ENCODE peak calls at places on chromosomes 5 and 9, in ten cellular contexts. I is breast epithelium, Y is chondrocyte, S is astrocyte of the spinal cord, Q is endothelial cell, D is prostate gland, H is tibial nerve, W is left ventricle myocardium inferior, F is neural progenitor cell, M is MM.1S. O is an unnamed sample.

GRCh38 chr5:30768061-30768460 is 425.4 kb upstream of the CDH6 start:
- DNase-seq in I (no peak), Y (no peak), S (no peak), Q (no peak), D (no peak), H (no peak), W (no peak), F (no peak), M (no peak), O (no peak)

GRCh38 chr9:935348-935965 is 41.0 kb upstream of the DMRT3 start:
- DNase-seq in I (no peak), Y (no peak), S (no peak), Q (no peak), D (no peak), H (no peak), W (no peak), F (no peak), M (no peak), O (no peak)

GRCh38 chr9:137030006-137030405 is 1.9 kb downstream of the FUT7 start:
- DNase-seq in I (no peak), Y (no peak), S (no peak), Q (no peak), D (no peak), H (no peak), W (no peak), F (no peak), M (no peak), O (no peak)

GRCh38 chr5:132090107-132090506 is 16.5 kb downstream of the CSF2 start:
- DNase-seq in I (no peak), Y (no peak), S (peak), Q (no peak), D (no peak), H (no peak), W (no peak), F (no peak), M (peak), O (no peak)

GRCh38 chr9:83011611-83012010 is 51.3 kb downstream of the RASEF start:
- DNase-seq in I (no peak), Y (no peak), S (peak), Q (no peak), D (no peak), H (no peak), W (no peak), F (no peak), M (no peak), O (no peak)

GRCh38 chr5:144202072-144202471 is 31.4 kb downstream of the KCTD16 start:
- DNase-seq in I (no peak), Y (no peak), S (peak), Q (no peak), D (peak), H (no peak), W (no peak), F (no peak), M (no peak), O (no peak)

GRCh38 chr5:163094492-163095180 is 342.8 kb upstream of the CCNG1 start:
- DNase-seq in I (no peak), Y (no peak), S (no peak), Q (no peak), D (no peak), H (no peak), W (no peak), F (no peak), M (peak), O (no peak)

GRCh38 chr5:149563461-149563860 is 12.2 kb upstream of the CSNK1A1 start:
- DNase-seq in I (no peak), Y (no peak), S (no peak), Q (no peak), D (no peak), H (no peak), W (no peak), F (no peak), M (peak), O (no peak)

GRCh38 chr9:71793386-71794105 is 25.2 kb upstream of the CEMIP2 start:
- DNase-seq in I (no peak), Y (no peak), S (peak), Q (peak), D (no peak), H (no peak), W (no peak), F (peak), M (no peak), O (no peak)

GRCh38 chr9:127767909-127768331 is 10.5 kb downstream of the SH2D3C start:
- DNase-seq in I (no peak), Y (no peak), S (peak), Q (peak), D (no peak), H (no peak), W (no peak), F (no peak), M (no peak), O (no peak)

GRCh38 chr9:134323741-134324358 is 2.4 kb upstream of the RXRA start:
- DNase-seq in I (peak), Y (no peak), S (no peak), Q (no peak), D (no peak), H (no peak), W (peak), F (no peak), M (no peak), O (no peak)

GRCh38 chr5:95617057-95617456 is 2.8 kb upstream of the GPR150 start:
- DNase-seq in I (peak), Y (no peak), S (peak), Q (no peak), D (no peak), H (no peak), W (no peak), F (no peak), M (no peak), O (no peak)

GRCh38 chr5:142215915-142216681 is 107.5 kb downstream of the NDFIP1 start:
- DNase-seq in I (peak), Y (no peak), S (peak), Q (no peak), D (peak), H (peak), W (peak), F (no peak), M (no peak), O (no peak)

GRCh38 chr5:110590187-110590586 is 136.3 kb downstream of the TMEM232 start:
- DNase-seq in I (no peak), Y (no peak), S (peak), Q (no peak), D (no peak), H (no peak), W (no peak), F (peak), M (peak), O (no peak)

GRCh38 chr9:89863837-89864236 is 259.0 kb downstream of the GADD45G start:
- DNase-seq in I (no peak), Y (peak), S (no peak), Q (no peak), D (no peak), H (no peak), W (no peak), F (no peak), M (no peak), O (no peak)

GRCh38 chr5:111583761-111584203 is 71.4 kb upstream of the STARD4 start:
- DNase-seq in I (no peak), Y (no peak), S (no peak), Q (no peak), D (no peak), H (no peak), W (no peak), F (no peak), M (no peak), O (no peak)

GRCh38 chr9:130237763-130238524 is 27.6 kb upstream of the HMCN2 start:
- DNase-seq in I (no peak), Y (peak), S (no peak), Q (no peak), D (no peak), H (no peak), W (no peak), F (no peak), M (no peak), O (no peak)

GRCh38 chr5:21776466-21776865 is 1076.7 kb downstream of the CDH12 start:
- DNase-seq in I (no peak), Y (no peak), S (no peak), Q (no peak), D (no peak), H (no peak), W (no peak), F (no peak), M (no peak), O (no peak)

GRCh38 chr5:174185506-174185905 is 140.0 kb downstream of the NSG2 start:
- DNase-seq in I (no peak), Y (no peak), S (no peak), Q (no peak), D (no peak), H (no peak), W (no peak), F (no peak), M (no peak), O (no peak)

GRCh38 chr9:18447131-18447530 is 26.8 kb upstream of the ADAMTSL1 start:
- DNase-seq in I (peak), Y (no peak), S (peak), Q (no peak), D (peak), H (peak), W (no peak), F (no peak), M (no peak), O (no peak)

GRCh38 chr5:164256351-164256750 is 750.9 kb downstream of the MAT2B start:
- DNase-seq in I (no peak), Y (no peak), S (no peak), Q (no peak), D (no peak), H (no peak), W (no peak), F (no peak), M (no peak), O (no peak)

GRCh38 chr5:171927345-171927941 is 79.0 kb downstream of the FBXW11 start:
- DNase-seq in I (no peak), Y (no peak), S (peak), Q (no peak), D (no peak), H (no peak), W (no peak), F (no peak), M (no peak), O (no peak)

GRCh38 chr9:90925581-90926257 is 124.1 kb downstream of the SYK start:
- DNase-seq in I (no peak), Y (no peak), S (peak), Q (no peak), D (no peak), H (no peak), W (no peak), F (no peak), M (no peak), O (no peak)

GRCh38 chr5:91059409-91059808 is 323.7 kb downstream of the ARRDC3 start:
- DNase-seq in I (no peak), Y (no peak), S (no peak), Q (no peak), D (no peak), H (no peak), W (no peak), F (no peak), M (peak), O (no peak)

GRCh38 chr5:107389130-107389553 is 281.6 kb downstream of the EFNA5 start:
- DNase-seq in I (no peak), Y (no peak), S (peak), Q (no peak), D (no peak), H (no peak), W (no peak), F (no peak), M (peak), O (no peak)

GRCh38 chr5:67896312-67896985 is 319.1 kb upstream of the PIK3R1 start:
- DNase-seq in I (no peak), Y (no peak), S (no peak), Q (no peak), D (no peak), H (no peak), W (no peak), F (no peak), M (no peak), O (no peak)

GRCh38 chr9:68762570-68762969 is 57.5 kb downstream of the PIP5K1B start:
- DNase-seq in I (no peak), Y (no peak), S (no peak), Q (no peak), D (no peak), H (no peak), W (no peak), F (no peak), M (no peak), O (no peak)

GRCh38 chr9:77276799-77277198 is 99.5 kb downstream of the VPS13A start:
- DNase-seq in I (no peak), Y (no peak), S (no peak), Q (no peak), D (no peak), H (no peak), W (no peak), F (no peak), M (no peak), O (no peak)

GRCh38 chr5:132680780-132681475 is 7.1 kb downstream of the IL4 start:
- DNase-seq in I (no peak), Y (no peak), S (no peak), Q (no peak), D (no peak), H (no peak), W (no peak), F (no peak), M (no peak), O (no peak)

GRCh38 chr9:81574399-81574798 is 114.9 kb downstream of the TLE1 start:
- DNase-seq in I (no peak), Y (no peak), S (peak), Q (no peak), D (no peak), H (no peak), W (no peak), F (no peak), M (no peak), O (no peak)

GRCh38 chr5:74386571-74387334 is 253.8 kb downstream of the ENC1 start:
- DNase-seq in I (no peak), Y (no peak), S (peak), Q (no peak), D (no peak), H (no peak), W (no peak), F (no peak), M (no peak), O (no peak)

GRCh38 chr9:95977366-95977765 is 101.9 kb downstream of the ERCC6L2 start:
- DNase-seq in I (no peak), Y (no peak), S (no peak), Q (no peak), D (no peak), H (no peak), W (no peak), F (no peak), M (no peak), O (no peak)

GRCh38 chr9:136977223-136978072 is at the start of gene PTGDS:
- DNase-seq in I (no peak), Y (no peak), S (peak), Q (no peak), D (no peak), H (peak), W (peak), F (peak), M (no peak), O (no peak)

GRCh38 chr5:115456539-115456938 is 88.0 kb downstream of the FEM1C start:
- DNase-seq in I (no peak), Y (no peak), S (no peak), Q (no peak), D (no peak), H (no peak), W (no peak), F (peak), M (no peak), O (no peak)

GRCh38 chr5:176334031-176334770 is 27.4 kb downstream of the KIAA1191 start:
- DNase-seq in I (no peak), Y (no peak), S (no peak), Q (no peak), D (no peak), H (no peak), W (no peak), F (no peak), M (no peak), O (no peak)

GRCh38 chr5:140219068-140219971 is 44.3 kb downstream of the CYSTM1 start:
- DNase-seq in I (no peak), Y (no peak), S (no peak), Q (no peak), D (no peak), H (no peak), W (no peak), F (no peak), M (no peak), O (no peak)

GRCh38 chr5:1494780-1495524 is 28.8 kb downstream of the LPCAT1 start:
- DNase-seq in I (no peak), Y (no peak), S (no peak), Q (no peak), D (no peak), H (no peak), W (no peak), F (no peak), M (no peak), O (no peak)

DNA sequence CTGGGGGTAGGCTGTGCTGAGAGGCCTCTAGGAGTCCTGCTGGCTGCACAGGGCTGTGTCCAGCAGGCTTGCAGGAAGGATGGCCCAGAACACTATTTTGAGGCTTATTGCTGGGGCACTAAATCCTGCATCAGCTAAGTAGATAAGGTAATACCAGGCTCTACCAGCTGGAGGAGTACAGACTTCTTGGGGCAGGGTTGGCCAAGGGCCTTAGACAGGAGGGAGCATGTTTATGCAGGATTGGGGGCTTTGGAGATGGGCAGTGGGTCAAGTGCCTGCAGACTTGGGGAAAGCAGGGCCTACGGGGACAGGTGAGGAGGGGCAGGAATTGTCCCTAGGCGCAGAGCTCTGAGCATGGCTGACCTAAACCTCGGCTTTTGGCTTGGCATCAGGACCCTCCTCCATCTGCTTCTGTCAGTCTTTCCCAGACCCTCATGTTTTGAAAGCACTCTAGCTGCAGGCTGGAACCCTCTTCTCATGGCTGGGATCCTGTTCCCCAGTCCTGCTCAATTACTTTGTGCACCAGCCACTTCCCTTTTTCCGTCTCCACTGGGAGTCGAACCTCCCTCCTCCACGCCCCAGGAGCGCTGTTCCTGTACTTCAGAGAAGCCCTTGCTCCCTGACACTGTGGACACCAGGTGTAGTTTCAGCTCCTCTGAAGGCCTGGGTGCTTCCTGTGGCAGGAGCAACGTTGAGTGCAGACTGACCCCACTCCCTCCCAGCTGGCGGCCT is 61.0 kb upstream of the SPTLC1 start:
- DNase-seq in I (no peak), Y (no peak), S (no peak), Q (no peak), D (no peak), H (no peak), W (no peak), F (peak), M (no peak), O (no peak)
- TF ChIP-seq CTCF in I (no peak), Y (peak), S (peak), Q (no peak), D (no peak), H (no peak), W (no peak), F (peak), M (no peak), O (peak)

GRCh38 chr5:96716716-96717115 is 54.5 kb downstream of the CAST start:
- DNase-seq in I (no peak), Y (no peak), S (no peak), Q (no peak), D (no peak), H (no peak), W (no peak), F (no peak), M (no peak), O (no peak)
- TF ChIP-seq CTCF in I (no peak), Y (no peak), S (no peak), Q (no peak), D (no peak), H (no peak), W (no peak), F (no peak), M (no peak), O (no peak)

GRCh38 chr5:13660072-13660471 is 284.4 kb downstream of the DNAH5 start:
- DNase-seq in I (no peak), Y (no peak), S (peak), Q (no peak), D (no peak), H (no peak), W (no peak), F (peak), M (no peak), O (no peak)
- TF ChIP-seq CTCF in I (no peak), Y (no peak), S (peak), Q (no peak), D (no peak), H (no peak), W (no peak), F (peak), M (no peak), O (peak)

GRCh38 chr5:76789991-76790571 is 28.7 kb upstream of the F2RL1 start:
- DNase-seq in I (no peak), Y (no peak), S (peak), Q (no peak), D (no peak), H (no peak), W (no peak), F (no peak), M (no peak), O (no peak)

GRCh38 chr5:76790632-76791290 is 28.1 kb upstream of the F2RL1 start:
- DNase-seq in I (no peak), Y (no peak), S (peak), Q (peak), D (no peak), H (peak), W (no peak), F (no peak), M (no peak), O (no peak)

GRCh38 chr5:76794871-76795270 is 24.0 kb upstream of the F2RL1 start:
- DNase-seq in I (no peak), Y (no peak), S (peak), Q (no peak), D (no peak), H (no peak), W (no peak), F (no peak), M (no peak), O (no peak)

GRCh38 chr5:76788362-76788761 is 30.5 kb upstream of the F2RL1 start:
- DNase-seq in I (no peak), Y (no peak), S (no peak), Q (peak), D (no peak), H (no peak), W (no peak), F (no peak), M (no peak), O (no peak)

GRCh38 chr5:76791461-76791860 is 27.4 kb upstream of the F2RL1 start:
- DNase-seq in I (no peak), Y (no peak), S (peak), Q (no peak), D (no peak), H (no peak), W (no peak), F (no peak), M (no peak), O (no peak)
- TF ChIP-seq CTCF in I (no peak), Y (no peak), S (no peak), Q (no peak), D (no peak), H (no peak), W (no peak), F (no peak), M (no peak), O (no peak)

GRCh38 chr9:37775216-37775919 is 9.5 kb downstream of the EXOSC3 start:
- DNase-seq in I (no peak), Y (no peak), S (no peak), Q (no peak), D (no peak), H (no peak), W (no peak), F (no peak), M (no peak), O (no peak)
- TF ChIP-seq CTCF in I (no peak), Y (no peak), S (no peak), Q (no peak), D (no peak), H (no peak), W (no peak), F (no peak), M (no peak), O (no peak)

DNA sequence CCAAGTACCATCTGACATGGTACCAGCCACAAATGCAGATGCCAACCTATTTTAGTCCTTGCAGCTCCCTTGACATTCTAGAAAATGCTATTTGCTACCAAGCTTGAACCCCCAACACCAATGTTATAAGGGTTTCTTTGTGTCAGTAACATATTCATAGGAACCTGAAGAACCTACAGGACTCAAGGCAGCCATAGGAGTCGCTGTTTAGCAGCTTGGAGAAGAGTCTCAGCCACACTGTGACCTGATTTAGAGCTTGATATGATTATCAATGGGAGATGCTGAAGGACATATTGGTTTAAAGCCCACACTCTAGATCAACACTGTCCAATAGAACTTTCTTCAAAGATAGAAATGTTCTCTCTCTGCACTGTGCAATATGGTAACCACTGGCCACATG is 6.4 kb upstream of the ZFR start:
- DNase-seq in I (no peak), Y (no peak), S (no peak), Q (no peak), D (no peak), H (no peak), W (no peak), F (peak), M (peak), O (no peak)
- TF ChIP-seq CTCF in I (no peak), Y (peak), S (no peak), Q (no peak), D (no peak), H (no peak), W (no peak), F (peak), M (peak), O (no peak)

DNA sequence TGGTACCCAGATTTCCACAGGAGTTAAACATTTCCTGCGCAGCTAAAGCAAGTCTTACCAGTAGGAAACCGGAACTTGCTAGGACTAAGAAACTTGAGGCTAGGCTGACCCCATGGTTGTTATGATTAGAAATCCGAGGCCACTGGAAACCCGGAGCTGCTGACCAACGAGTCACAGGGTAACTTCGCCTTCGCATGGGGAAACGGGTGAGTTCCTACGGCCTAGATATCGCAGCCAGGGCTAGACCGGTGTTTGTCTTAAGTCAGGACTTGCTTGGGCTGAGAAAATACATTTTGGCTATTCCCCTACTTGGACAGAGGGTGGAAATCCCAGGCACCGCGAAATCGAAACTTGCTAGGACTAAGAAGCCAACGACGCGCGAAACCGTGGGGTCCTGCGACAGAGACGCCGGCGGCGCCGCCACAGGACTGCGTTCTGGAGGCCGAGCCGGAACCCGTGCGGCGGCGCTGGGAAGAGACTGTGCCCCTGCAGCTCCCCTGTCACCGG is 1.6 kb upstream of the ANXA2R start:
- DNase-seq in I (no peak), Y (no peak), S (peak), Q (peak), D (peak), H (no peak), W (no peak), F (no peak), M (peak), O (no peak)
- TF ChIP-seq CTCF in I (no peak), Y (no peak), S (no peak), Q (no peak), D (no peak), H (peak), W (no peak), F (no peak), M (no peak), O (no peak)